ENCODE peak calls at places on chromosomes 5 and 9, in six cellular contexts. T is mammary epithelial cell, C is SJSA1, F is right lobe of liver, K is mesenchymal stem cell, A is cardiac muscle cell. N is an unnamed sample. For H3K4me1, the result is how much of the 10 kb centered on the place peaks cover.

GRCh38 chr9:130424781-130425310 is 19.9 kb upstream of the ASS1 start:
- DNase-seq in F (no peak), T (no peak), K (no peak), A (no peak), C (no peak), N (no peak)

GRCh38 chr5:65043843-65044359 is 275.2 kb downstream of the CWC27 start:
- DNase-seq in A (no peak), T (no peak), K (no peak), C (no peak), F (no peak), N (no peak)

GRCh38 chr9:81979196-81979595 is 9.4 kb upstream of the SPATA31D1 start:
- DNase-seq in A (no peak), C (no peak), F (no peak), K (no peak), T (no peak), N (no peak)

GRCh38 chr9:124420991-124421543 is 5.8 kb upstream of the PSMB7 start:
- DNase-seq in C (no peak), T (no peak), F (no peak), K (peak), A (no peak), N (no peak)

GRCh38 chr9:114238919-114239879 is 83.7 kb upstream of the ORM1 start:
- DNase-seq in T (no peak), K (peak), A (peak), F (no peak), C (no peak), N (no peak)

GRCh38 chr5:129746884-129747283 is 1.0 kb upstream of the MINAR2 start:
- DNase-seq in T (no peak), F (no peak), C (no peak), K (peak), A (no peak), N (no peak)

GRCh38 chr9:97605246-97605645 is 27.9 kb downstream of the TSTD2 start:
- DNase-seq in A (no peak), F (no peak), C (no peak), T (no peak), K (no peak), N (no peak)

GRCh38 chr9:92954078-92954861 is 6.9 kb downstream of the FGD3 start:
- DNase-seq in T (peak), K (no peak), F (no peak), C (peak), A (peak), N (peak)

GRCh38 chr5:181245427-181246275 is 1.9 kb upstream of the RACK1 start:
- DNase-seq in F (peak), A (no peak), K (no peak), T (no peak), C (peak), N (no peak)

GRCh38 chr5:1445313-1445894 is at the start of gene SLC6A3:
- DNase-seq in A (peak), K (no peak), C (no peak), F (peak), T (no peak), N (no peak)

GRCh38 chr5:146860213-146860891 is 18.2 kb downstream of the PPP2R2B start:
- DNase-seq in K (peak), A (no peak), T (no peak), C (peak), F (no peak), N (no peak)

GRCh38 chr9:16434522-16434921 is 435.9 kb downstream of the BNC2 start:
- DNase-seq in K (no peak), T (no peak), F (no peak), A (no peak), C (peak), N (no peak)

GRCh38 chr9:92133949-92134604 is 18.9 kb upstream of the SPTLC1 start:
- DNase-seq in T (peak), F (peak), K (peak), C (peak), A (peak), N (peak)

GRCh38 chr9:129857207-129857606 is 21.9 kb downstream of the USP20 start:
- DNase-seq in A (no peak), T (no peak), C (no peak), K (no peak), F (no peak), N (no peak)

GRCh38 chr5:172564187-172564586 is 76.9 kb upstream of the NEURL1B start:
- DNase-seq in T (no peak), K (no peak), C (no peak), A (no peak), F (no peak), N (no peak)

GRCh38 chr5:180093651-180094382 is 22.3 kb upstream of the RNF130 start:
- DNase-seq in C (no peak), A (peak), K (no peak), F (no peak), T (no peak), N (no peak)

GRCh38 chr5:134466241-134467069 is 54.8 kb upstream of the CDKN2AIPNL start:
- DNase-seq in K (peak), A (peak), F (peak), T (peak), C (peak), N (peak)

GRCh38 chr9:117703538-117703937 is 665 bp upstream of the TLR4 start:
- DNase-seq in C (peak), K (peak), F (no peak), T (no peak), A (no peak), N (no peak)

GRCh38 chr5:149433524-149434131 is 54.5 kb upstream of the IL17B start:
- DNase-seq in A (peak), T (no peak), C (peak), K (peak), F (no peak), N (no peak)

GRCh38 chr9:69671291-69671903 is 774 bp downstream of the APBA1 start:
- DNase-seq in K (no peak), T (no peak), F (no peak), A (no peak), C (no peak), N (no peak)

GRCh38 chr5:158378931-158379330 is 520.0 kb upstream of the CLINT1 start:
- DNase-seq in C (no peak), K (no peak), F (no peak), A (no peak), T (no peak), N (no peak)
- H3K27ac ChIP-seq in C (no peak), K (no peak), F (no peak), A (no peak), T (no peak), N (no peak)

GRCh38 chr9:132183134-132183533 is 21.3 kb downstream of the NTNG2 start:
- DNase-seq in A (no peak), T (no peak), C (no peak), K (no peak), F (no peak), N (no peak)

GRCh38 chr9:132183715-132184114 is 21.9 kb downstream of the NTNG2 start:
- DNase-seq in C (no peak), K (no peak), T (no peak), A (no peak), F (no peak), N (no peak)

GRCh38 chr9:132181796-132182521 is 20.1 kb downstream of the NTNG2 start:
- DNase-seq in F (no peak), T (no peak), C (no peak), K (no peak), A (peak), N (no peak)

GRCh38 chr9:132185164-132186009 is 23.5 kb downstream of the NTNG2 start:
- DNase-seq in T (no peak), C (no peak), K (no peak), A (peak), F (no peak), N (no peak)

GRCh38 chr9:132182609-132183073 is 20.8 kb downstream of the NTNG2 start:
- DNase-seq in A (peak), C (no peak), T (no peak), K (no peak), F (no peak), N (no peak)
- H3K4me1 ChIP-seq in A (under half), C (under half), T (under half), K (under half), F (under half), N (under half)

DNA sequence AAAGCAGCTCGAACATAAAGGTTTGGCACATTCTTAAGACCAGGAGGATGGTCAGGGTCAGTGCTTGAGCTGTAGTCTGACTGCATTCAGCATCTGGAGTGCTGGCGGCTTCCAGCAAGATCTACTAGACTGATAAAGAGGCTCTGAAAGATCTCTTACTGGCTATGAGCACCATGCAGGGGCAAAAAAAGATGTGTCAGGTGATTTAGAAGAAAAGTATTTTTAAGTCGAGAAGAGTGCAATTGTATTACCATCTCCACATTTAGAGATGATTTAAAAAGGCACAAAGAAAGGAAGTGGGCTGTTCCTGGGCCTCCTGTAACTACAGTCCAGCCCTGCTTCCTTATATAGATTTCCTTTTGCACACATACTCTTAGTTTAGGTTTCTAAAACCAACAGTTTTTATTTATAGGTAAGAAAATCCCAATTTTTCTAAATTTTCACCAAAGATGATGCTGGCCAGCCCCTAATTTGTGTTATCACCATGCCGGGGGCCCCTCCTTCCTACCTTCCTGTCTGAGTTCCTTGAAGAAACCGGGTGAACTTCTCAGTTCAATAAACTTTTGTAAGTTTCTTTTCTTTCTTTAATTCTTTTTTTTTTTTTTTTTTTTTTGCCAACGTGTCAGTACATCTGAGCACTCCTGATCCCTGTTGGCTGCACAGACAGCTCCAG is 65.9 kb upstream of the PLPP1 start:
- DNase-seq in A (peak), K (peak), T (no peak), C (no peak), F (no peak), N (peak)
- H3K4me3 ChIP-seq in A (no peak), K (peak), T (no peak), C (no peak), F (peak), N (peak)

DNA sequence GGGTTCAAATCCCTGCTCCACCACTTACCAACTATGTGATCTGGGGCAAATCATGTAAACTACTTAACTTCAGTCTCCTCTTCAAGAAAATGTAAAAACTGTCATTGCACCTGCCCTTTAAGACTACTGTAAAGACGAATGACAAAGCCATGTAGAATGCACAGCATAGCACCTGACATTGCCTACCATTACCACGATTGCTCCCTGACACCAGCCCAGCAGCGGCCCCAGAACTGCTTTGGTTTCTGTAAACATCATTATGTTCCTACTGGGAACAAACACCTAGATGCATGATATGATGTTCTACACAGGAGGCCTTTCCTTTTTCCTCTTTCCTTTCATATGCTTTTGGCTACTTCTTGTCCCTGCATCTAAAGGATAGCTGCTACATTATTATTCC is 23.1 kb upstream of the PLPP6 start:
- DNase-seq in K (no peak), A (no peak), F (no peak), C (no peak), T (no peak), N (no peak)
- H3K27ac ChIP-seq in K (no peak), A (no peak), F (no peak), C (no peak), T (no peak), N (no peak)

DNA sequence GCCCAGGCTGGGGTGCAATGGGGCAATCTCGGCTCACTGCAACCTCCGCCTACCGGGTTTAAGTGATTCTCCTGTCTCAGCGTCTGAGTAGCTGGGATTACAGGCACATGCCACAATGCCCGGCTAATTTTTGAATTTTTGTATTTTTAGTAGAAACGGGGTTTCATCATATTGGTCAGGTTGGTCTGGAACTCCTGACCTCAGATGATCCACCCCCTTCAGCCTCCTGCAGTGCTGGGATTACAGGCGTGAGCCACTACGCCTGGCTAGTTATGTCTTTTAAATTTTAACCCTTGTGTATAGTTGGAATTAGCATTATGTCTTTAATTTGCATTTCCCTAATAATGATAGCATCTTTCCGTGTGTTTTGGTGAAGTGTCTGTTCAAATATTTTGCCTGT is 11.4 kb downstream of the GPBP1 start:
- DNase-seq in F (no peak), C (no peak), K (no peak), A (no peak), T (no peak), N (no peak)
- H3K4me1 ChIP-seq in F (under half), C (under half), K (under half), A (under half), T (under half), N (half or more)